ENCODE peak calls at places on chromosomes 13 and 19, in ten cellular contexts. One of them, this sample, is unnamed.

GRCh38 chr19:51986309-51987291 is at the start of gene ZNF350:
- DNase-seq in neural crest cell: peak
- DNase-seq in NCI-H526: peak
- DNase-seq in activated CD4-positive, alpha-beta T cell treated with anti-CD3 and anti-CD28 coated beads for 36 hours: peak
- DNase-seq in GM23338: peak
- DNase-seq in body of pancreas: peak
- DNase-seq in activated T-helper 9 cell treated with anti-CD3 and anti-CD28 coated beads, Interleukin-2, amount 50 U/mL, for 16 hours: peak
- DNase-seq in iPS DF 6.9: peak
- DNase-seq in MG63: peak
- DNase-seq in nucleus accumbens: peak
- DNase-seq in this sample: peak

GRCh38 chr13:81408647-81409046 is 1067.7 kb upstream of the SPRY2 start:
- DNase-seq in iPS DF 6.9: no peak
- DNase-seq in neural crest cell: no peak
- DNase-seq in activated CD4-positive, alpha-beta T cell treated with anti-CD3 and anti-CD28 coated beads for 36 hours: no peak
- DNase-seq in MG63: no peak
- DNase-seq in activated T-helper 9 cell treated with anti-CD3 and anti-CD28 coated beads, Interleukin-2, amount 50 U/mL, for 16 hours: no peak
- DNase-seq in body of pancreas: no peak
- DNase-seq in nucleus accumbens: no peak
- DNase-seq in GM23338: no peak
- DNase-seq in NCI-H526: no peak
- DNase-seq in this sample: no peak

GRCh38 chr13:63345835-63346234 is 1930.2 kb upstream of the PCDH20 start:
- DNase-seq in body of pancreas: no peak
- DNase-seq in activated T-helper 9 cell treated with anti-CD3 and anti-CD28 coated beads, Interleukin-2, amount 50 U/mL, for 16 hours: no peak
- DNase-seq in MG63: no peak
- DNase-seq in nucleus accumbens: no peak
- DNase-seq in activated CD4-positive, alpha-beta T cell treated with anti-CD3 and anti-CD28 coated beads for 36 hours: no peak
- DNase-seq in iPS DF 6.9: no peak
- DNase-seq in neural crest cell: no peak
- DNase-seq in GM23338: no peak
- DNase-seq in NCI-H526: no peak
- DNase-seq in this sample: no peak

GRCh38 chr13:24280722-24281121 is 28.7 kb upstream of the C1QTNF9 start:
- DNase-seq in nucleus accumbens: no peak
- DNase-seq in iPS DF 6.9: no peak
- DNase-seq in MG63: no peak
- DNase-seq in body of pancreas: no peak
- DNase-seq in neural crest cell: no peak
- DNase-seq in activated CD4-positive, alpha-beta T cell treated with anti-CD3 and anti-CD28 coated beads for 36 hours: no peak
- DNase-seq in activated T-helper 9 cell treated with anti-CD3 and anti-CD28 coated beads, Interleukin-2, amount 50 U/mL, for 16 hours: no peak
- DNase-seq in GM23338: no peak
- DNase-seq in NCI-H526: no peak
- DNase-seq in this sample: peak

GRCh38 chr19:8486661-8487136 is 15.7 kb downstream of the PRAM1 start:
- DNase-seq in activated CD4-positive, alpha-beta T cell treated with anti-CD3 and anti-CD28 coated beads for 36 hours: no peak
- DNase-seq in iPS DF 6.9: no peak
- DNase-seq in neural crest cell: no peak
- DNase-seq in activated T-helper 9 cell treated with anti-CD3 and anti-CD28 coated beads, Interleukin-2, amount 50 U/mL, for 16 hours: no peak
- DNase-seq in nucleus accumbens: no peak
- DNase-seq in NCI-H526: no peak
- DNase-seq in MG63: no peak
- DNase-seq in body of pancreas: no peak
- DNase-seq in GM23338: no peak
- DNase-seq in this sample: no peak

GRCh38 chr19:14073232-14073924 is 792 bp downstream of the MISP3 start:
- DNase-seq in NCI-H526: peak
- DNase-seq in body of pancreas: peak
- DNase-seq in iPS DF 6.9: no peak
- DNase-seq in activated CD4-positive, alpha-beta T cell treated with anti-CD3 and anti-CD28 coated beads for 36 hours: peak
- DNase-seq in MG63: peak
- DNase-seq in GM23338: peak
- DNase-seq in neural crest cell: peak
- DNase-seq in activated T-helper 9 cell treated with anti-CD3 and anti-CD28 coated beads, Interleukin-2, amount 50 U/mL, for 16 hours: peak
- DNase-seq in nucleus accumbens: peak
- DNase-seq in this sample: peak

GRCh38 chr13:98068511-98068910 is 74.4 kb upstream of the FARP1 start:
- DNase-seq in GM23338: no peak
- DNase-seq in activated T-helper 9 cell treated with anti-CD3 and anti-CD28 coated beads, Interleukin-2, amount 50 U/mL, for 16 hours: no peak
- DNase-seq in MG63: no peak
- DNase-seq in iPS DF 6.9: no peak
- DNase-seq in activated CD4-positive, alpha-beta T cell treated with anti-CD3 and anti-CD28 coated beads for 36 hours: no peak
- DNase-seq in nucleus accumbens: no peak
- DNase-seq in body of pancreas: no peak
- DNase-seq in neural crest cell: no peak
- DNase-seq in NCI-H526: no peak
- DNase-seq in this sample: no peak

GRCh38 chr13:113050856-113051431 is 54.6 kb upstream of the F7 start:
- DNase-seq in body of pancreas: no peak
- DNase-seq in GM23338: peak
- DNase-seq in activated T-helper 9 cell treated with anti-CD3 and anti-CD28 coated beads, Interleukin-2, amount 50 U/mL, for 16 hours: no peak
- DNase-seq in iPS DF 6.9: no peak
- DNase-seq in neural crest cell: no peak
- DNase-seq in activated CD4-positive, alpha-beta T cell treated with anti-CD3 and anti-CD28 coated beads for 36 hours: no peak
- DNase-seq in nucleus accumbens: no peak
- DNase-seq in NCI-H526: no peak
- DNase-seq in MG63: no peak
- DNase-seq in this sample: no peak

GRCh38 chr13:80338781-80339577 is 1.9 kb downstream of the SPRY2 start:
- DNase-seq in activated T-helper 9 cell treated with anti-CD3 and anti-CD28 coated beads, Interleukin-2, amount 50 U/mL, for 16 hours: no peak
- DNase-seq in neural crest cell: peak
- DNase-seq in GM23338: peak
- DNase-seq in body of pancreas: peak
- DNase-seq in MG63: peak
- DNase-seq in iPS DF 6.9: no peak
- DNase-seq in NCI-H526: peak
- DNase-seq in nucleus accumbens: peak
- DNase-seq in activated CD4-positive, alpha-beta T cell treated with anti-CD3 and anti-CD28 coated beads for 36 hours: peak
- DNase-seq in this sample: no peak

GRCh38 chr13:26992951-26993490 is 178.6 kb downstream of the USP12 start:
- DNase-seq in activated CD4-positive, alpha-beta T cell treated with anti-CD3 and anti-CD28 coated beads for 36 hours: no peak
- DNase-seq in activated T-helper 9 cell treated with anti-CD3 and anti-CD28 coated beads, Interleukin-2, amount 50 U/mL, for 16 hours: no peak
- DNase-seq in iPS DF 6.9: no peak
- DNase-seq in neural crest cell: no peak
- DNase-seq in MG63: no peak
- DNase-seq in nucleus accumbens: no peak
- DNase-seq in body of pancreas: no peak
- DNase-seq in NCI-H526: no peak
- DNase-seq in GM23338: no peak
- DNase-seq in this sample: no peak

GRCh38 chr19:19860756-19861390 is 4.8 kb upstream of the ZNF253 start:
- DNase-seq in activated T-helper 9 cell treated with anti-CD3 and anti-CD28 coated beads, Interleukin-2, amount 50 U/mL, for 16 hours: peak
- DNase-seq in body of pancreas: no peak
- DNase-seq in iPS DF 6.9: peak
- DNase-seq in MG63: no peak
- DNase-seq in NCI-H526: no peak
- DNase-seq in neural crest cell: no peak
- DNase-seq in nucleus accumbens: no peak
- DNase-seq in GM23338: peak
- DNase-seq in activated CD4-positive, alpha-beta T cell treated with anti-CD3 and anti-CD28 coated beads for 36 hours: peak
- DNase-seq in this sample: peak

This sample was measured in germinal center.